ENCODE peak calls at places on chromosomes 16 and 17, in four cellular contexts. D, R, Z and Y are unnamed samples.

GRCh38 chr16:66692341-66692740 is 4.2 kb downstream of the CMTM4 start:
- DNase-seq in D (no peak), R (no peak), Z (no peak), Y (no peak)

GRCh38 chr17:8468988-8469387 is 33.3 kb downstream of the NDEL1 start:
- DNase-seq in D (no peak), R (no peak), Z (no peak), Y (no peak)

GRCh38 chr16:1422076-1422475 is 1.5 kb upstream of the UQCC4 start:
- DNase-seq in D (no peak), R (no peak), Z (no peak), Y (no peak)

GRCh38 chr17:69607162-69607834 is 192.8 kb downstream of the MAP2K6 start:
- DNase-seq in D (peak; percentile 70), R (peak; percentile 15), Z (peak; percentile 68), Y (peak; percentile 73)

GRCh38 chr16:24257965-24258364 is 1.8 kb downstream of the CACNG3 start:
- DNase-seq in D (no peak), R (no peak), Z (no peak), Y (no peak)

GRCh38 chr16:66647866-66648265 is 43.4 kb downstream of the CMTM3 start:
- DNase-seq in D (no peak), R (no peak), Z (no peak), Y (no peak)

GRCh38 chr17:69711504-69711903 is 297.0 kb downstream of the MAP2K6 start:
- DNase-seq in D (no peak), R (no peak), Z (no peak), Y (no peak)

GRCh38 chr17:51427259-51428255 is 167.2 kb downstream of the UTP18 start:
- DNase-seq in D (no peak), R (no peak), Z (no peak), Y (no peak)

GRCh38 chr17:29250666-29251065 is 4.0 kb downstream of the CRYBA1 start:
- DNase-seq in D (no peak), R (no peak), Z (no peak), Y (no peak)

GRCh38 chr17:30091771-30092170 is 24.8 kb upstream of the NSRP1 start:
- DNase-seq in D (no peak), R (no peak), Z (no peak), Y (no peak)

GRCh38 chr17:17729620-17730249 is 48.5 kb downstream of the RAI1 start:
- DNase-seq in D (peak; percentile 73), R (peak; percentile 45), Z (peak; percentile 30), Y (peak; percentile 39)

GRCh38 chr17:7515912-7516610 is 31.9 kb downstream of the POLR2A start:
- DNase-seq in D (no peak), R (no peak), Z (peak; percentile 20), Y (no peak)

GRCh38 chr16:49698931-49699715 is 156.8 kb downstream of the ZNF423 start:
- DNase-seq in D (no peak), R (no peak), Z (no peak), Y (peak; percentile 65)

GRCh38 chr16:87921236-87921773 is 15.0 kb downstream of the CA5A start:
- DNase-seq in D (no peak), R (peak; percentile 48), Z (no peak), Y (no peak)

GRCh38 chr17:66716236-66717026 is 118.5 kb upstream of the CACNG5 start:
- DNase-seq in D (no peak), R (peak; percentile 50), Z (no peak), Y (no peak)

GRCh38 chr16:86637744-86638143 is 59.4 kb downstream of the FOXL1 start:
- DNase-seq in D (no peak), R (no peak), Z (no peak), Y (no peak)

GRCh38 chr16:7278636-7279035 is 54.0 kb upstream of the RBFOX1 start:
- DNase-seq in D (no peak), R (no peak), Z (no peak), Y (no peak)

GRCh38 chr16:29789775-29790182 is 772 bp upstream of the KIF22 start:
- DNase-seq in D (no peak), R (no peak), Z (no peak), Y (no peak)

GRCh38 chr17:69227536-69227935 is 1.1 kb downstream of the ABCA10 start:
- DNase-seq in D (no peak), R (no peak), Z (no peak), Y (no peak)

GRCh38 chr17:21194688-21195087 is 19.3 kb downstream of the TMEM11 start:
- DNase-seq in D (no peak), R (no peak), Z (no peak), Y (no peak)

DNA sequence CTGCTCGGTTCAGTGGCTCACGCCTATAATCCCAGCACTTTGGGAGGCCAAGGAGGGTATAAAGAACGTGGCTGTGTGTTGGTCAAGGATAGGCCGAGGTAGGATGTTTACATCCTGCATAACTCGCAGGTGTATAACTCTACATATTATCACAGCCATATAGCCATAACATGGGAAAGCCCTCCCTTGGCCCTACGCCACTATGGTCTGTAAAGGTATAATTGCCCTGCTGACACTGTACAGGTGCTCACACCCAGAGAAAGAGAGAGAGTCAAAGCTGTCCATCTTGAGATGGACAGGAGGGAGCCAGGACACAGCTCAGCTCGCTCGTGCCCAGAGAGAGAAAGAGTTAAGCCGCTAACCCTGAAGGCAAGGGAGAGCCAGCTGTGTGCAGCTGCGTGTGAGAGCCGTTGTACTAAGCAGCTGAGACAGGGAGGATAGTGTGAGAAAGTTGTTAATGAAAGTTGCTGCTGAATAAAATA is 30.4 kb upstream of the DHX8 start:
- DNase-seq in D (no peak), R (no peak), Z (no peak), Y (no peak)
- TF ChIP-seq SP1 in D (no peak), R (no peak), Z (no peak), Y (no peak)

GRCh38 chr17:4988168-4988567 is 693 bp upstream of the CAMTA2 start:
- DNase-seq in D (no peak), R (no peak), Z (no peak), Y (no peak)
- TF ChIP-seq ELF4 in D (no peak), R (no peak), Z (no peak), Y (no peak)

DNA sequence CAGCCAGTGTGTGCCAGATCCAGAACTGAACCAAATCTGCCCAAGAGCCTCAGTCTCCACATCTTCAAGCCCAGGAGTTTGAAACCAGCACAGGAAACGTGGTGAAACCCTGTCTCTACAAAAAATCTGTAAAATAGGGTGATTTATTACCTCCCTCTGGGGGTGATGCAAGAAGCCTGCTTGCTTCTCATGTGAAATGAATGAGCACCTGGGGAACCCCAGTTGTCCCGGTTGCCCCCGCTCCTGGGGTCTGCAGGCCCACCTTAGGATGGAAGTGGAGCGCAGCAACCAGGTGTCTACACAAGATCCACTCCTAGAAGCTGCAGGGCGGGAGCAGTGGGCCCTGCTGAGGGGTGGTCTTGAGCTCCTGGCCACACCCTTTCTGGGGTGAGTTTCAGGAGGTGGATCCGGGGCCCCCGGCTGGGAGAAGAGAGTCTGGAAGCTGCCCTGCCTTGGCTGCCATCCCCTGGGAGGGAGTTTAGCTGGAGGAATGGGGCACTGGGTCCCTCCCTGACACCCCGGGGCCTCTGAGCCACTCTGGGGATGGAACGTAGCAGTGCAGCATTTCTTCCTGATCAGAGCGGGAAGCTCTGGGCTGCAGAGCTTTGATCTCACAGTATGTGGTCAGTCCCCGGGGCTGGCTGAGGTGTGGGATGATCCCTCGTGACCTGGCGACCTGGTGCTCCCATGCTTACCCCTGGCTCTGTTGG is 117.8 kb downstream of the RAB11FIP4 start:
- DNase-seq in D (no peak), R (no peak), Z (no peak), Y (no peak)
- TF ChIP-seq SP1 in D (no peak), R (no peak), Z (no peak), Y (no peak)

GRCh38 chr16:67723151-67723915 is 4.2 kb upstream of the GFOD2 start:
- DNase-seq in D (no peak), R (no peak), Z (no peak), Y (no peak)
- TF ChIP-seq ELF4 in D (no peak), R (no peak), Z (no peak), Y (no peak)

GRCh38 chr17:65055708-65056638 is 567 bp downstream of the GNA13 start:
- DNase-seq in D (peak; percentile 48), R (peak; percentile 67), Z (peak; percentile 38), Y (peak; percentile 45)
- TF ChIP-seq SP1 in D (no peak), R (no peak), Z (no peak), Y (no peak)

GRCh38 chr16:60166111-60166510 is 1432.0 kb upstream of the GOT2 start:
- DNase-seq in D (no peak), R (no peak), Z (no peak), Y (no peak)
- TF ChIP-seq ELF4 in D (no peak), R (no peak), Z (no peak), Y (no peak)

GRCh38 chr16:8848939-8849391 is 19.8 kb downstream of the CARHSP1 start:
- DNase-seq in D (no peak), R (no peak), Z (no peak), Y (no peak)
- TF ChIP-seq SP1 in D (no peak), R (no peak), Z (no peak), Y (no peak)

GRCh38 chr16:11562411-11562810 is 24.3 kb downstream of the LITAF start:
- DNase-seq in D (no peak), R (no peak), Z (no peak), Y (no peak)
- TF ChIP-seq ELF4 in D (no peak), R (no peak), Z (no peak), Y (no peak)

GRCh38 chr16:11361751-11362742 is 16.8 kb downstream of the RMI2 start:
- DNase-seq in D (no peak), R (no peak), Z (no peak), Y (peak; percentile 5)
- TF ChIP-seq SP1 in D (no peak), R (no peak), Z (no peak), Y (no peak)